ENCODE peak calls at places on chromosome 16, in ten cellular contexts. T, M, F, V, G, J, U, B, A and K are unnamed samples. For H3K4me1, the result is how much of the 10 kb centered on the place peaks cover.

GRCh38 chr16:75420987-75421819 is 12.1 kb downstream of the CFDP1 start:
- DNase-seq in T (peak), M (peak), F (peak), V (peak), G (no peak), J (peak), U (no peak), B (peak), A (no peak), K (no peak)

GRCh38 chr16:4917117-4917516 is 19.8 kb downstream of the PPL start:
- DNase-seq in T (no peak), M (no peak), F (no peak), V (no peak), G (no peak), J (no peak), U (no peak), B (no peak), A (no peak), K (no peak)

GRCh38 chr16:12673466-12673865 is 130.2 kb downstream of the CPPED1 start:
- DNase-seq in T (no peak), M (no peak), F (no peak), V (no peak), G (no peak), J (no peak), U (no peak), B (no peak), A (no peak), K (no peak)

GRCh38 chr16:88713568-88714419 is 7.5 kb downstream of the CTU2 start:
- DNase-seq in T (no peak), M (no peak), F (no peak), V (no peak), G (no peak), J (no peak), U (no peak), B (no peak), A (no peak), K (no peak)

GRCh38 chr16:64700628-64701027 is 421.2 kb downstream of the CDH11 start:
- DNase-seq in T (no peak), M (no peak), F (no peak), V (no peak), G (no peak), J (no peak), U (no peak), B (no peak), A (no peak), K (no peak)

GRCh38 chr16:1899641-1900451 is 18.4 kb downstream of the HS3ST6 start:
- DNase-seq in T (peak), M (peak), F (no peak), V (no peak), G (no peak), J (peak), U (no peak), B (no peak), A (no peak), K (no peak)

GRCh38 chr16:23362460-23363317 is 60.6 kb downstream of the SCNN1B start:
- DNase-seq in T (no peak), M (peak), F (no peak), V (no peak), G (no peak), J (peak), U (no peak), B (no peak), A (no peak), K (no peak)

GRCh38 chr16:84460406-84461028 is 43.9 kb downstream of the MEAK7 start:
- DNase-seq in T (no peak), M (no peak), F (no peak), V (no peak), G (no peak), J (no peak), U (no peak), B (no peak), A (no peak), K (no peak)

GRCh38 chr16:66408181-66409048 is 18.7 kb upstream of the BEAN1 start:
- DNase-seq in T (no peak), M (peak), F (peak), V (no peak), G (peak), J (peak), U (no peak), B (peak), A (no peak), K (no peak)

GRCh38 chr16:11734653-11735043 is 8.0 kb downstream of the TXNDC11 start:
- DNase-seq in T (no peak), M (no peak), F (no peak), V (no peak), G (no peak), J (no peak), U (no peak), B (no peak), A (no peak), K (no peak)

GRCh38 chr16:47492428-47493357 is 31.6 kb downstream of the PHKB start:
- DNase-seq in T (peak), M (peak), F (no peak), V (no peak), G (no peak), J (peak), U (peak), B (peak), A (peak), K (peak)

GRCh38 chr16:23899869-23900268 is 64.1 kb downstream of the PRKCB start:
- DNase-seq in T (no peak), M (no peak), F (no peak), V (no peak), G (no peak), J (no peak), U (no peak), B (no peak), A (no peak), K (no peak)

GRCh38 chr16:12214509-12214908 is 238.0 kb downstream of the SNX29 start:
- DNase-seq in T (no peak), M (no peak), F (peak), V (no peak), G (no peak), J (no peak), U (no peak), B (no peak), A (no peak), K (no peak)

GRCh38 chr16:1278456-1278855 is 22.6 kb downstream of the TPSD1 start:
- DNase-seq in T (no peak), M (no peak), F (no peak), V (no peak), G (no peak), J (no peak), U (no peak), B (no peak), A (no peak), K (no peak)

GRCh38 chr16:55056585-55057520 is 126.2 kb downstream of the IRX5 start:
- DNase-seq in T (no peak), M (no peak), F (peak), V (peak), G (no peak), J (peak), U (no peak), B (no peak), A (no peak), K (no peak)

GRCh38 chr16:30609002-30609927 is 924 bp downstream of the ZNF689 start:
- DNase-seq in T (peak), M (peak), F (peak), V (no peak), G (no peak), J (peak), U (no peak), B (peak), A (no peak), K (no peak)

GRCh38 chr16:57531253-57531575 is 5.2 kb downstream of the CCDC102A start:
- DNase-seq in T (no peak), M (no peak), F (no peak), V (no peak), G (no peak), J (no peak), U (no peak), B (no peak), A (no peak), K (no peak)

GRCh38 chr16:57528499-57529323 is 7.7 kb downstream of the CCDC102A start:
- DNase-seq in T (peak), M (no peak), F (peak), V (no peak), G (no peak), J (peak), U (no peak), B (peak), A (no peak), K (no peak)

GRCh38 chr16:57530531-57531252 is 5.7 kb downstream of the CCDC102A start:
- DNase-seq in T (peak), M (no peak), F (no peak), V (no peak), G (no peak), J (no peak), U (no peak), B (no peak), A (no peak), K (no peak)

GRCh38 chr16:57529324-57530103 is 6.9 kb downstream of the CCDC102A start:
- DNase-seq in T (peak), M (no peak), F (no peak), V (no peak), G (no peak), J (no peak), U (no peak), B (peak), A (no peak), K (no peak)

GRCh38 chr16:57530104-57530522 is 6.3 kb downstream of the CCDC102A start:
- DNase-seq in T (peak), M (no peak), F (peak), V (no peak), G (peak), J (peak), U (no peak), B (peak), A (peak), K (no peak)
- H3K4me3 ChIP-seq in T (no peak), M (no peak), F (no peak), V (peak), G (no peak), J (no peak), U (peak), B (no peak), A (peak), K (no peak)

DNA sequence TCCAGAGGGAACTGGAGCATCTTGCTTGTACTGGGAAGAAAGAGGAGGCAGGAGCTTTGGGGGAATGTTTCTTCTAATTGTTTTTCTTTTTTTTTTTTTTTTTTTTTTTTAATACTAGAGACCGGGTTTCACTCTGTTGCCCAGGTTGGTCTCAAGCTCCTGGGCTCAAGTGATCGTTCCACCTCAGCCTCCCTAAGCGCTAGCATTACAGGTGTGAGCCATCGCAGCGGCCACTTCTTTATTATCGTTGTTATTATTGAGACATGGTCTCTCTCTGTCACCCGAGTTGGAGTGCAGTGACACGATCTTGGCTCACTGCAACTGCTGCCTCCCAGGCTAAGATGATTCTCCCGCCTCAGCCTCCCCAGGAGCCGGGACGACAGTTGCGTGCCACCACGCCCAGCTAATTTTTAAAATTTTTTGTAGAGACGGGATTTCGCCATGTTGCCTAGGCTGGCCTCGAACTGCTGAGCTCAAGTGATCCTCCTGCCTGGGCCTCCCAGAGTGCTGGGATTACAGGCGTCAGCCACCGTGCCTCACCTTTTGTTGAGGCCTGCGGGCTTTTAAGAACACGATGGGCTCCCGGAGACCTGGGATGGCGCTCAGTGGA is 137.3 kb upstream of the GSE1 start:
- DNase-seq in T (no peak), M (no peak), F (no peak), V (no peak), G (no peak), J (no peak), U (no peak), B (no peak), A (no peak), K (no peak)
- H3K4me1 ChIP-seq in T (under half), M (under half), F (under half), V (under half), G (under half), J (half or more), U (under half), B (under half), A (under half), K (under half)

DNA sequence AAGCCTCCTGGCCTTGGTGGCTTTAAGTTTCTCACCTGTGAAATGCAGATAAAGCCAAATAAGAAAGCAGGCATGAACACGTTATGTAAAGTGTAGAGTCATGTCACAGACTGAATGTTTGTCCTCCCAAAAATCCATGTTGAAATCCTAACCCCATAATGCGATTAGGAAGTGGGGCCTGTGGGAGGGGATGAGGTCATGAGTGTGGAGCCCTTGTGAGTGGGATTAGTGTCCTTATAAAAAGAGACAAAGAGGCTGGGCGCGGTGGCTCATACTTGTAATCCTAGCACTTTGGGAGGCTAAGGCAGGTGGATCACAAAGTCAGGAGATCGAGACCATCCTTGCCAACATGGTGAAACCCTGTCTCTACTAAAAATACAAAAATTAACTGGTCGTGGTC is 19.5 kb upstream of the C16orf78 start:
- DNase-seq in T (no peak), M (no peak), F (no peak), V (no peak), G (no peak), J (no peak), U (no peak), B (no peak), A (no peak), K (no peak)
- H3K27ac ChIP-seq in T (no peak), M (no peak), F (no peak), V (no peak), G (no peak), J (no peak), U (no peak), B (no peak), A (no peak), K (no peak)

DNA sequence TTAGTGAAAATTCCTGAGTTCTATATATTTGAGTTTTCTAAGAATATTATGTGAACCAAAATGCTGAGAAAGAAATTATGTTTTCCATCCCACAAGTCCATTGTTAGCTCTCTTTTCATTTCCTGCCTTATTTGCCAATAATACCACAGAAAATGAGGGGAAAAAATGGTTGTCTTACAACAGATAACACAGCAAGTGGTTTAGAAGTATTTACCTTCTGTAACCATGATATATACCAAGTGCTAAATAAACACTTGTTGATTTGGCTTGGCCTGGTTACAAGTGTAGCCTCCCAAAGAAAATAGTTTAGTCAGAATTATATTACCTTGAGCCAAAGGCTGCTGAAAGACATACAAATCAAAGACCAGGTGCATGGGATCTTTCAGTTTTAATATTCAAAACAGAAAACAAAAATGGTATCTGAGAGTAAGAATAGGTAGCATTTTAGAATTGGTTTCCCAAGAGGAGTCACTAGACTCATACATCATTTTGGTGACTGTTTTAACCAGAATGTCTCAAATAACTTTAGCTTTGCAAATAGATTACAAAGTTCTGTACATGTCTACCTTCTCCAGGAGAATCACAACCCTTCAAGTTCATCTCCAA is 439.8 kb upstream of the DYNLRB2 start:
- DNase-seq in T (no peak), M (no peak), F (no peak), V (no peak), G (no peak), J (no peak), U (no peak), B (no peak), A (no peak), K (no peak)
- H3K4me3 ChIP-seq in T (no peak), M (no peak), F (no peak), V (no peak), G (no peak), J (no peak), U (no peak), B (no peak), A (no peak), K (no peak)